ENCODE peak calls at places on chromosome 21, in seven cellular contexts. W is uterus, F is A549, K is heart right ventricle, T is heart left ventricle, N is prostate gland, I is left ventricle myocardium inferior. D is an unnamed sample.

GRCh38 chr21:45579383-45580180 is 37.3 kb upstream of the SLC19A1 start:
- DNase-seq in W (peak; percentile 7), F (no peak), K (no peak), T (no peak), N (no peak), I (peak; percentile 5), D (no peak)

GRCh38 chr21:34693192-34693810 is 24.5 kb downstream of the CLIC6 start:
- DNase-seq in W (no peak), F (peak; percentile 48), K (peak; percentile 29), T (no peak), N (peak; percentile 64), I (no peak), D (peak; percentile 29)

GRCh38 chr21:19565587-19565986 is 1162.0 kb upstream of the TMPRSS15 start:
- DNase-seq in W (no peak), F (no peak), K (no peak), T (no peak), N (no peak), I (no peak), D (no peak)

GRCh38 chr21:34524671-34525601 is 12.9 kb upstream of the KCNE1 start:
- DNase-seq in W (peak; percentile 23), F (no peak), K (no peak), T (peak; percentile 32), N (no peak), I (no peak), D (peak; percentile 10)

GRCh38 chr21:44020551-44020950 is 8.4 kb downstream of the TRAPPC10 start:
- DNase-seq in W (no peak), F (no peak), K (no peak), T (no peak), N (no peak), I (no peak), D (peak; percentile 38)

GRCh38 chr21:45135868-45136267 is 61.5 kb downstream of the ADARB1 start:
- DNase-seq in W (no peak), F (no peak), K (no peak), T (no peak), N (no peak), I (no peak), D (no peak)

GRCh38 chr21:46622226-46622625 is 13.2 kb upstream of the PRMT2 start:
- DNase-seq in W (no peak), F (no peak), K (no peak), T (peak; percentile 46), N (no peak), I (peak; percentile 42), D (peak; percentile 39)

GRCh38 chr21:25561668-25562641 is 45.3 kb downstream of the MRPL39 start:
- DNase-seq in W (peak; percentile 54), F (peak; percentile 2), K (peak; percentile 31), T (peak; percentile 47), N (no peak), I (peak; percentile 35), D (peak; percentile 50)

GRCh38 chr21:43803558-43804300 is 14.4 kb downstream of the RRP1 start:
- DNase-seq in W (no peak), F (no peak), K (no peak), T (no peak), N (no peak), I (no peak), D (no peak)

GRCh38 chr21:32030146-32030652 is 157.4 kb downstream of the HUNK start:
- DNase-seq in W (no peak), F (no peak), K (no peak), T (no peak), N (no peak), I (no peak), D (no peak)

GRCh38 chr21:44458971-44459711 is 3.8 kb downstream of the LRRC3 start:
- DNase-seq in W (no peak), F (no peak), K (no peak), T (peak; percentile 17), N (no peak), I (no peak), D (no peak)

GRCh38 chr21:25722631-25723030 is 12.1 kb downstream of the ATP5PF start:
- DNase-seq in W (no peak), F (no peak), K (no peak), T (no peak), N (no peak), I (no peak), D (no peak)

GRCh38 chr21:34333150-34333739 is 30.6 kb upstream of the KCNE2 start:
- DNase-seq in W (no peak), F (no peak), K (no peak), T (no peak), N (no peak), I (no peak), D (no peak)

GRCh38 chr21:39647476-39647875 is 34.7 kb downstream of the B3GALT5 start:
- DNase-seq in W (no peak), F (no peak), K (no peak), T (no peak), N (no peak), I (no peak), D (no peak)

GRCh38 chr21:44434936-44435635 is 20.2 kb upstream of the LRRC3 start:
- DNase-seq in W (no peak), F (no peak), K (no peak), T (no peak), N (no peak), I (peak; percentile 9), D (no peak)

GRCh38 chr21:17451364-17451869 is 61.4 kb upstream of the CXADR start:
- DNase-seq in W (no peak), F (peak; percentile 46), K (no peak), T (no peak), N (no peak), I (no peak), D (no peak)

GRCh38 chr21:21309510-21309909 is 311.3 kb downstream of the NCAM2 start:
- DNase-seq in W (no peak), F (no peak), K (no peak), T (no peak), N (no peak), I (no peak), D (no peak)

GRCh38 chr21:45256912-45257672 is 30.6 kb downstream of the POFUT2 start:
- DNase-seq in W (no peak), F (no peak), K (no peak), T (no peak), N (no peak), I (no peak), D (no peak)

GRCh38 chr21:25708467-25709065 is 26.1 kb downstream of the ATP5PF start:
- DNase-seq in W (peak; percentile 22), F (peak; percentile 44), K (peak; percentile 43), T (no peak), N (peak; percentile 36), I (no peak), D (peak; percentile 39)

GRCh38 chr21:26840912-26841311 is 4.3 kb downstream of the ADAMTS1 start:
- DNase-seq in W (peak; percentile 69), F (peak; percentile 13), K (peak; percentile 71), T (peak; percentile 89), N (no peak), I (peak; percentile 57), D (peak; percentile 10)

GRCh38 chr21:39537571-39537970 is 75.2 kb upstream of the B3GALT5 start:
- DNase-seq in W (no peak), F (no peak), K (no peak), T (no peak), N (no peak), I (no peak), D (no peak)

GRCh38 chr21:31616216-31616615 is 43.3 kb upstream of the SOD1 start:
- DNase-seq in W (no peak), F (no peak), K (no peak), T (no peak), N (no peak), I (no peak), D (no peak)

GRCh38 chr21:34807146-34807880 is 138.5 kb downstream of the CLIC6 start:
- DNase-seq in W (no peak), F (peak; percentile 90), K (no peak), T (no peak), N (no peak), I (no peak), D (no peak)

GRCh38 chr21:16388911-16389515 is 659.2 kb downstream of the USP25 start:
- DNase-seq in W (no peak), F (no peak), K (no peak), T (no peak), N (no peak), I (no peak), D (no peak)

GRCh38 chr21:38306833-38307232 is 50.0 kb downstream of the KCNJ15 start:
- DNase-seq in W (no peak), F (peak; percentile 31), K (no peak), T (no peak), N (no peak), I (no peak), D (no peak)
- H3K4me3 ChIP-seq in W (no peak overlapping the region), F (no peak overlapping the region), K (no peak overlapping the region), T (no peak overlapping the region), N (no peak overlapping the region), I (no peak overlapping the region), D (no peak overlapping the region)

DNA sequence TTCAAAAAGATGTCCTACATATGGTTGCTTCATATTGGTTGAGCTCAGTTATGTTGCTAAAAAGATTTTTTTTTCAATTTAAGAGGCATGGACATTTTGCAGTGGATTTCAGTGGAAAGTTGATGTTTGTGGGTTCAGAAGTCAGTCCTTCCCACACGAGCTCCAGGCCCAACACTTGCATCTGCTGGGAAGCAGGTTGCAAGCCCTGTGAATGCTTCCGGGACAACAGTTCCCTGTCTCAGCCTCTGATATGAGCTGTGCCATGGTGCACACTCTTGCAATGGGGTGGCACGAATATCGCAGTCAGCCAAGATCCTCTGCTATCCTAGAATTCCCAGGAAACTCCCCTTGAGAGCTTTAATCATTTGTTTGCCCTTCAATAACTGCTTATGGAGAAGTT is 30.3 kb upstream of the ABCG1 start:
- DNase-seq in W (no peak), F (no peak), K (no peak), T (no peak), N (no peak), I (no peak), D (no peak)
- TF ChIP-seq CTCF in W (no peak), F (no peak), K (no peak), T (no peak), N (no peak), I (no peak), D (no peak)

DNA sequence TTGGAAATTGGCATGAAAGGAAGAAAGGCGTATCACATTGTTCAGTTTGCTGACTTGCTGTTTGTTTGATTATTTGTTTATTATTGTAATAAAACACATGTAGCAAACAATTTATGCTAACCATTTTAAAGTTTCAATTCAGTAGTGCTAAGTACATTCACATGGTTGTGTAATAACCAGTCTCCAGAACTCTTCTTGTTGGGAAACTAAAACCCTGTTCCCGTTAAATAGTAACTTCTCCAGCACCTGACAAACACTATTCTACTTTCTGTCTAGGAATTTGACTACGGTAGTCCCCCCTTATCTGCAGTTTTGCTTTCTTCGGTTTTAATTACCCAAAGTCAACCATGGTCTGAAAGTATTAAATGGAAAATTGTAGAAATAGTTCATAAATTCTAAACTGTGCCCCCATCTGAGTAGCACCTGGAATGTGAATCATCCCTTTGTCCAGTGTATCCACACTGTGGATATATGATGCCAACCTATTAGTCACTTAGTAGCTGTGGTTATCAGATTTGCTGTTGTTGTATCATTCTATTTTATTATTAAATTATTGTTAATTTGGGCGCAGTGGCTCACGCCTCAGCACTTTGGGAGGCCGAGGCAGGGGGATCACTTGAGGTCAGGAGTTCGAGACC is 5.5 kb downstream of the MORC3 start:
- DNase-seq in W (no peak), F (no peak), K (no peak), T (no peak), N (no peak), I (no peak), D (no peak)
- H3K4me1 ChIP-seq in W (no peaks in the 10 kb centered on the region), F (peaks cover 34% of the 10 kb centered on the region), K (peaks cover 80% of the 10 kb centered on the region), T (peaks cover 8% of the 10 kb centered on the region), N (peaks cover 7% of the 10 kb centered on the region), I (peaks cover 85% of the 10 kb centered on the region), D (peaks cover 15% of the 10 kb centered on the region)

DNA sequence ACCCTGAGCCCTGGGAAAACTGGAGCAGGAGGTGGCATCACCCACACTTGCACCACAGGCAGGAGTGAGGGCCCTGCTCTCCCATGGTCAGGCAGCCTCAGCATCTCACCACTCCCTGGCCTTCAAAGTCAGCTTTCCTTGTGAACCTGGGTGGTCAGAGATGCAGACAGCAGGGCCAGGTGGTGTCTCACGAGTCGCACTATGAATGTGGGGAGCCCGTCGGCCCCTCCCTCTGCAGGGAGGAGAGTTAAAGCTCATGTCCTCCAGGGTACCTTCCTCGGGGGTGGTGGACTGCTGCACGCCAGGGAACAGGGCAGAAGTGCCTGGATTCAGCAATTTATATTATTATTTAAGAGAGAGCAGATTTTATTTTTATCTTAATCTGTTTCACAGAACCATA is 24.1 kb downstream of the ABCG1 start:
- DNase-seq in W (no peak), F (no peak), K (no peak), T (no peak), N (no peak), I (no peak), D (no peak)
- H3K4me3 ChIP-seq in W (no peak overlapping the region), F (no peak overlapping the region), K (no peak overlapping the region), T (no peak overlapping the region), N (no peak overlapping the region), I (no peak overlapping the region), D (no peak overlapping the region)

D was measured in thyroid gland.